ENCODE peak calls at places on chromosomes 11 and 22, in seven cellular contexts. N is effector memory CD8-positive, alpha-beta T cell; J is brain microvascular endothelial cell; R is activated CD4-positive, alpha-beta T cell treated with anti-CD3 and anti-CD28 coated beads, Interleukin-2, amount 50 U/mL, for 1 hour; P is epithelial cell of prostate; B is stimulated activated CD8-positive, alpha-beta memory T cell treated with anti-CD3 and anti-CD28 coated beads, Interleukin-15, amount 100 ng/mL, for 48 hours; I is astrocyte. S is an unnamed sample.

GRCh38 chr11:132670921-132671675 is 861.2 kb downstream of the OPCML start:
- DNase-seq in J (no peak), N (no peak), R (no peak), B (no peak), P (no peak), I (no peak), S (no peak)

GRCh38 chr22:24486501-24486921 is 8.6 kb upstream of the UPB1 start:
- DNase-seq in I (peak; percentile 97), P (peak; percentile 67), J (peak; percentile 82), N (no peak), B (peak; percentile 4), R (no peak), S (no peak)

GRCh38 chr11:79119491-79120284 is 321.1 kb downstream of the TENM4 start:
- DNase-seq in P (no peak), N (no peak), I (no peak), B (no peak), J (no peak), R (no peak), S (no peak)

GRCh38 chr11:4546876-4547275 is 1.9 kb downstream of the OR52M1 start:
- DNase-seq in B (no peak), P (no peak), I (no peak), R (no peak), N (no peak), J (no peak), S (no peak)

GRCh38 chr22:39634530-39635399 is 64.2 kb downstream of the CACNA1I start:
- DNase-seq in P (peak; percentile 79), I (peak; percentile 83), N (no peak), B (no peak), J (peak; percentile 79), R (no peak), S (no peak)

GRCh38 chr11:98732947-98733346 is 287.8 kb upstream of the CNTN5 start:
- DNase-seq in B (no peak), J (no peak), P (no peak), R (no peak), I (no peak), N (no peak), S (no peak)

GRCh38 chr11:65532388-65533064 is 7.6 kb downstream of the SCYL1 start:
- DNase-seq in I (no peak), R (no peak), P (no peak), J (no peak), B (no peak), N (no peak), S (no peak)

GRCh38 chr11:75717608-75718403 is at the start of gene MOGAT2:
- DNase-seq in J (no peak), I (no peak), P (no peak), B (no peak), R (no peak), N (no peak), S (no peak)

GRCh38 chr22:18091916-18092526 is 14.2 kb downstream of the PEX26 start:
- DNase-seq in N (peak; percentile 28), P (no peak), B (no peak), R (peak; percentile 47), I (peak; percentile 56), J (no peak), S (no peak)

GRCh38 chr11:75351541-75352416 is at the start of gene ARRB1:
- DNase-seq in N (peak; percentile 59), P (no peak), R (peak; percentile 51), I (peak; percentile 41), J (peak; percentile 6), B (peak; percentile 25), S (no peak)

GRCh38 chr11:47943721-47944554 is 36.4 kb upstream of the PTPRJ start:
- DNase-seq in R (no peak), N (no peak), B (no peak), J (no peak), P (no peak), I (no peak), S (no peak)

GRCh38 chr11:13347901-13348300 is 70.3 kb downstream of the BMAL1 start:
- DNase-seq in P (no peak), N (no peak), I (no peak), R (no peak), B (no peak), J (no peak), S (no peak)

GRCh38 chr11:47724041-47724729 is 9.0 kb upstream of the AGBL2 start:
- DNase-seq in R (no peak), N (no peak), B (no peak), J (peak; percentile 87), I (peak; percentile 43), P (no peak), S (peak; percentile 5)

GRCh38 chr11:8293171-8293570 is 29.5 kb upstream of the LMO1 start:
- DNase-seq in N (no peak), R (no peak), P (no peak), I (no peak), J (no peak), B (no peak), S (no peak)

GRCh38 chr22:33328789-33329296 is 270.7 kb upstream of the SYN3 start:
- DNase-seq in N (no peak), J (peak; percentile 96), I (peak; percentile 94), P (peak; percentile 72), R (no peak), B (no peak), S (no peak)

GRCh38 chr11:133163463-133164419 is 368.6 kb downstream of the OPCML start:
- DNase-seq in B (no peak), P (no peak), N (no peak), J (peak; percentile 36), I (peak; percentile 12), R (no peak), S (no peak)